ENCODE peak calls at places on chromosome 20, in ten cellular contexts. One of them, this sample, is unnamed.

GRCh38 chr20:46995561-46996142 is 101.0 kb downstream of the EYA2 start:
- DNase-seq in GM23248: no peak
- DNase-seq in lower lobe of right lung: no peak
- DNase-seq in trophoblast cell: no peak
- DNase-seq in Peyer's patch: no peak
- DNase-seq in IMR-90: no peak
- DNase-seq in GM23338: no peak
- DNase-seq in mesendoderm: peak; percentile 90
- DNase-seq in keratinocyte: no peak
- DNase-seq in naive thymus-derived CD4-positive, alpha-beta T cell: no peak
- DNase-seq in this sample: no peak

GRCh38 chr20:347640-348484 is 951 bp downstream of the NRSN2 start:
- DNase-seq in Peyer's patch: peak; percentile 88
- DNase-seq in IMR-90: peak; percentile 90
- DNase-seq in naive thymus-derived CD4-positive, alpha-beta T cell: peak; percentile 51
- DNase-seq in GM23248: peak; percentile 97
- DNase-seq in lower lobe of right lung: peak; percentile 90
- DNase-seq in GM23338: peak; percentile 99
- DNase-seq in keratinocyte: no peak
- DNase-seq in mesendoderm: peak; percentile 98
- DNase-seq in trophoblast cell: peak; percentile 73
- DNase-seq in this sample: peak; percentile 62

GRCh38 chr20:13349240-13349604 is 128.1 kb downstream of the ISM1 start:
- DNase-seq in trophoblast cell: no peak
- DNase-seq in GM23248: peak; percentile 44
- DNase-seq in keratinocyte: no peak
- DNase-seq in lower lobe of right lung: no peak
- DNase-seq in naive thymus-derived CD4-positive, alpha-beta T cell: no peak
- DNase-seq in GM23338: no peak
- DNase-seq in mesendoderm: no peak
- DNase-seq in IMR-90: peak; percentile 46
- DNase-seq in Peyer's patch: no peak
- DNase-seq in this sample: no peak

GRCh38 chr20:61217848-61218247 is 34.2 kb upstream of the CDH4 start:
- DNase-seq in IMR-90: no peak
- DNase-seq in trophoblast cell: no peak
- DNase-seq in lower lobe of right lung: no peak
- DNase-seq in mesendoderm: no peak
- DNase-seq in GM23248: no peak
- DNase-seq in Peyer's patch: no peak
- DNase-seq in keratinocyte: no peak
- DNase-seq in naive thymus-derived CD4-positive, alpha-beta T cell: no peak
- DNase-seq in GM23338: no peak
- DNase-seq in this sample: no peak

GRCh38 chr20:2122921-2123320 is 21.3 kb downstream of the STK35 start:
- DNase-seq in naive thymus-derived CD4-positive, alpha-beta T cell: no peak
- DNase-seq in IMR-90: peak; percentile 97
- DNase-seq in GM23338: no peak
- DNase-seq in Peyer's patch: peak; percentile 45
- DNase-seq in trophoblast cell: no peak
- DNase-seq in mesendoderm: no peak
- DNase-seq in lower lobe of right lung: no peak
- DNase-seq in keratinocyte: no peak
- DNase-seq in GM23248: peak; percentile 85
- DNase-seq in this sample: no peak

GRCh38 chr20:35991142-35991771 is 22.9 kb downstream of the CNBD2 start:
- DNase-seq in keratinocyte: no peak
- DNase-seq in GM23248: peak; percentile 68
- DNase-seq in trophoblast cell: peak; percentile 63
- DNase-seq in IMR-90: peak; percentile 34
- DNase-seq in naive thymus-derived CD4-positive, alpha-beta T cell: no peak
- DNase-seq in Peyer's patch: no peak
- DNase-seq in lower lobe of right lung: no peak
- DNase-seq in GM23338: peak; percentile 59
- DNase-seq in mesendoderm: no peak
- DNase-seq in this sample: peak; percentile 48

GRCh38 chr20:4721719-4722118 is at the start of gene PRND:
- DNase-seq in keratinocyte: no peak
- DNase-seq in Peyer's patch: no peak
- DNase-seq in IMR-90: no peak
- DNase-seq in lower lobe of right lung: no peak
- DNase-seq in GM23338: no peak
- DNase-seq in naive thymus-derived CD4-positive, alpha-beta T cell: no peak
- DNase-seq in GM23248: no peak
- DNase-seq in trophoblast cell: no peak
- DNase-seq in mesendoderm: peak; percentile 11
- DNase-seq in this sample: no peak

GRCh38 chr20:36862857-36863668 is 12.9 kb upstream of the TLDC2 start:
- DNase-seq in Peyer's patch: no peak
- DNase-seq in mesendoderm: no peak
- DNase-seq in IMR-90: no peak
- DNase-seq in lower lobe of right lung: no peak
- DNase-seq in trophoblast cell: peak; percentile 44
- DNase-seq in naive thymus-derived CD4-positive, alpha-beta T cell: no peak
- DNase-seq in GM23248: peak; percentile 62
- DNase-seq in GM23338: peak; percentile 43
- DNase-seq in keratinocyte: no peak
- DNase-seq in this sample: no peak

GRCh38 chr20:14960837-14961236 is 623.4 kb upstream of the FLRT3 start:
- DNase-seq in mesendoderm: no peak
- DNase-seq in naive thymus-derived CD4-positive, alpha-beta T cell: no peak
- DNase-seq in keratinocyte: no peak
- DNase-seq in trophoblast cell: no peak
- DNase-seq in IMR-90: no peak
- DNase-seq in lower lobe of right lung: no peak
- DNase-seq in Peyer's patch: no peak
- DNase-seq in GM23338: no peak
- DNase-seq in GM23248: no peak
- DNase-seq in this sample: no peak

GRCh38 chr20:53918949-53919361 is 151.4 kb downstream of the BCAS1 start:
- DNase-seq in keratinocyte: no peak
- DNase-seq in IMR-90: no peak
- DNase-seq in naive thymus-derived CD4-positive, alpha-beta T cell: no peak
- DNase-seq in Peyer's patch: peak; percentile 42
- DNase-seq in lower lobe of right lung: no peak
- DNase-seq in GM23248: no peak
- DNase-seq in GM23338: peak; percentile 96
- DNase-seq in mesendoderm: peak; percentile 98
- DNase-seq in trophoblast cell: no peak
- DNase-seq in this sample: no peak

DNA sequence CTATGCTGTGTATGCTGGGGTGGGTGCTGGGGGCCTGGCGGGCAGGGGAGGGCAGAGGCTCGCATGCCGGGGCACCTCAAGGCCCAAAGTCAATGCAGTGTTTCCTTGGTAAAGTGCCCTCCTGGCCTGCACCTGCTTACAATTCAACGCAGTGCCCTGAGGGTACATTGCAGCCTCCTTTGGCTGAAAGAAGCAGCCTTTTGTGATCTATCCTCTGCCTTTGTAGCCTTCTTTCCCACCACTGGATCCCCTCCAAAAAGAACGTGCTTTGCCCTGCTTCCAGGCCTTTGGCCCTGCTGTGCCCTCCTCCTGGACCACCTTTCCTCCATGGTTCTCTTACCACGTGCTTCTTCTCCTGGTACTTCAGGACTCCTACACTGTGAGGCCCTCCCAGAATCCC is 113.6 kb upstream of the PTPN1 start:
- DNase-seq in keratinocyte: no peak
- DNase-seq in IMR-90: no peak
- DNase-seq in GM23248: no peak
- DNase-seq in Peyer's patch: no peak
- DNase-seq in trophoblast cell: no peak
- DNase-seq in GM23338: no peak
- DNase-seq in naive thymus-derived CD4-positive, alpha-beta T cell: no peak
- DNase-seq in mesendoderm: no peak
- DNase-seq in lower lobe of right lung: no peak
- DNase-seq in this sample: no peak
- H3K27ac ChIP-seq in keratinocyte: no peak overlapping the region
- H3K27ac ChIP-seq in IMR-90: no peak overlapping the region
- H3K27ac ChIP-seq in GM23248: no peak overlapping the region
- H3K27ac ChIP-seq in Peyer's patch: no peak overlapping the region
- H3K27ac ChIP-seq in trophoblast cell: no peak overlapping the region
- H3K27ac ChIP-seq in GM23338: no peak overlapping the region
- H3K27ac ChIP-seq in naive thymus-derived CD4-positive, alpha-beta T cell: no peak overlapping the region
- H3K27ac ChIP-seq in mesendoderm: no peak overlapping the region
- H3K27ac ChIP-seq in lower lobe of right lung: peak overlapping the region; percentile 81
- H3K27ac ChIP-seq in this sample: no peak overlapping the region

DNA sequence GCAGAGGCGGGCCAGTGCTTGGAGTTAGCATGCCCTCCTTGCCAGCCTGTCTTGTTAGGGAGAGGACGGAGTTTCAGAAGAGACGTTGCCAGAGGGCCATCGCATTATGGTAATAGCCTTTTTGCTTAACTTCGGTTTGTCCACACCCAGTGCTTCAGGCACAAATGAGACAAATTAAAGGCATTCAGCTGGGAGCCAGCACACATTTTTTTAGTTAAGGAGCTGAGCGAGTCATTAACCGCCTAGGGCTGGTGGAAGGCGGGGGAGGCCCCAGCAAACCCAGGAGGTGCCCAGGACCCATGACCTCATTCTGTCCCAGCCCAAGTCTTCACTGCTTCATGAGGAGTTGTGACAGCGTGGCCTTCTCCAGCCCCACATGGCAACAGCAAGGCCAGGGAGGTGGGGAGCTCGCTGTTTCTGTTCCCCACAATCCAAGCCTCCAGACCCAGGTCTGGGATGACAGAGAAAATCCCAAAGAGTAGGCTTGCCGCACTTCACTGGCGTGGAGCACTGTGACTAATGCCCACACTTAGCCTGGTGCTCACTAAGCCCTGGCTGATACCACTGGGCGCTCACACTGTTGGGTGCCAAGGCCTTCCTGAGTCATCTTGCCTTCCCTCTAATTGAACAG is 237.1 kb downstream of the ANKRD60 start:
- DNase-seq in IMR-90: no peak
- DNase-seq in Peyer's patch: no peak
- DNase-seq in trophoblast cell: peak; percentile 98
- DNase-seq in naive thymus-derived CD4-positive, alpha-beta T cell: no peak
- DNase-seq in GM23338: no peak
- DNase-seq in GM23248: peak; percentile 97
- DNase-seq in lower lobe of right lung: no peak
- DNase-seq in keratinocyte: peak; percentile 80
- DNase-seq in mesendoderm: peak; percentile 63
- DNase-seq in this sample: no peak
- H3K4me3 ChIP-seq in IMR-90: no peak overlapping the region
- H3K4me3 ChIP-seq in Peyer's patch: no peak overlapping the region
- H3K4me3 ChIP-seq in trophoblast cell: no peak overlapping the region
- H3K4me3 ChIP-seq in naive thymus-derived CD4-positive, alpha-beta T cell: no peak overlapping the region
- H3K4me3 ChIP-seq in GM23338: no peak overlapping the region
- H3K4me3 ChIP-seq in GM23248: peak overlapping the region; percentile 29
- H3K4me3 ChIP-seq in lower lobe of right lung: no peak overlapping the region
- H3K4me3 ChIP-seq in keratinocyte: no peak overlapping the region
- H3K4me3 ChIP-seq in mesendoderm: no peak overlapping the region
- H3K4me3 ChIP-seq in this sample: no peak overlapping the region

GRCh38 chr20:23409800-23410199 is 11.5 kb downstream of the NAPB start:
- DNase-seq in IMR-90: no peak
- DNase-seq in GM23248: no peak
- DNase-seq in lower lobe of right lung: no peak
- DNase-seq in Peyer's patch: no peak
- DNase-seq in trophoblast cell: no peak
- DNase-seq in mesendoderm: no peak
- DNase-seq in GM23338: peak; percentile 11
- DNase-seq in keratinocyte: no peak
- DNase-seq in naive thymus-derived CD4-positive, alpha-beta T cell: no peak
- DNase-seq in this sample: no peak

GRCh38 chr20:23404196-23404595 is 17.1 kb downstream of the NAPB start:
- DNase-seq in GM23248: peak; percentile 81
- DNase-seq in keratinocyte: no peak
- DNase-seq in mesendoderm: no peak
- DNase-seq in IMR-90: peak; percentile 67
- DNase-seq in GM23338: no peak
- DNase-seq in trophoblast cell: peak; percentile 48
- DNase-seq in lower lobe of right lung: no peak
- DNase-seq in naive thymus-derived CD4-positive, alpha-beta T cell: no peak
- DNase-seq in Peyer's patch: no peak
- DNase-seq in this sample: peak; percentile 10

GRCh38 chr20:23406880-23407279 is 14.4 kb downstream of the NAPB start:
- DNase-seq in IMR-90: no peak
- DNase-seq in GM23338: no peak
- DNase-seq in lower lobe of right lung: no peak
- DNase-seq in Peyer's patch: no peak
- DNase-seq in keratinocyte: no peak
- DNase-seq in mesendoderm: no peak
- DNase-seq in trophoblast cell: no peak
- DNase-seq in naive thymus-derived CD4-positive, alpha-beta T cell: no peak
- DNase-seq in GM23248: no peak
- DNase-seq in this sample: no peak

GRCh38 chr20:23408957-23409356 is 12.3 kb downstream of the NAPB start:
- DNase-seq in GM23338: no peak
- DNase-seq in GM23248: no peak
- DNase-seq in naive thymus-derived CD4-positive, alpha-beta T cell: no peak
- DNase-seq in keratinocyte: no peak
- DNase-seq in mesendoderm: no peak
- DNase-seq in lower lobe of right lung: no peak
- DNase-seq in trophoblast cell: no peak
- DNase-seq in Peyer's patch: no peak
- DNase-seq in IMR-90: no peak
- DNase-seq in this sample: no peak

DNA sequence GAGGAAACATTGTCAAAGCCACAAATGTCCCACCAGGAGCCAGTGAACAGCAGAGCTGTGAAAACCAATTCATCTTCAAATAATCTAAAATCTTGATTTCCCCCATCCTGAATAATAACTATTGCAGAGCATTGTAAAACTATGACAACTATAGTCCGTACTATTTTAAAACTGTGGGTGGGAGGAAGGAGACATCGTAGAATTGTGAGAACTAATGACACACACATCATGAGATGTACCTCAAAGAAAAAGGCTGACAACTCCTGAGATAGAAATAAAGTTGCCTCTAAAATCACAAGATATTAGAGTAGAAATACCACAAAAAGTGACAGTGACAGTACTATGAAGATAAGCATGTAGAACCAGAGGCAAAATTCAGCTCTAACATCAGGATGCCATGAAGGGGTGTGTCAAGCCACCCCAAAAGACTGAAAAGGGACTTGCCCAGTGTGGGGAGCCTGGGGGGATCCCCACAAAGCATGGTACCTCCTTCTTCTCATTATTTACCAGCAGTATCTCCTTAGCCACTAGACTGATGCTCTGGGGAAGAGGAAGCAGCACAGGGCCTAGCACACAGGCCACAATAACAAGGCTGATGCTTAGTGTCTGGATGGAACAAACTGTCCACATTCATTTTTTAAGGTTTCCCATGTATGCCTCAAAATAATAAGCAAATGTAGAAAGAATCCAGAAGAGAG is 13.4 kb downstream of the NAPB start:
- DNase-seq in GM23338: no peak
- DNase-seq in keratinocyte: no peak
- DNase-seq in IMR-90: no peak
- DNase-seq in mesendoderm: no peak
- DNase-seq in naive thymus-derived CD4-positive, alpha-beta T cell: peak; percentile 12
- DNase-seq in GM23248: no peak
- DNase-seq in lower lobe of right lung: no peak
- DNase-seq in Peyer's patch: no peak
- DNase-seq in trophoblast cell: no peak
- DNase-seq in this sample: no peak
- H3K4me1 ChIP-seq in GM23338: peaks cover 17% of the 10 kb centered on the region
- H3K4me1 ChIP-seq in keratinocyte: peaks cover 10% of the 10 kb centered on the region
- H3K4me1 ChIP-seq in IMR-90: peaks cover 15% of the 10 kb centered on the region
- H3K4me1 ChIP-seq in mesendoderm: no peaks in the 10 kb centered on the region
- H3K4me1 ChIP-seq in naive thymus-derived CD4-positive, alpha-beta T cell: no peaks in the 10 kb centered on the region
- H3K4me1 ChIP-seq in GM23248: peaks cover 28% of the 10 kb centered on the region
- H3K4me1 ChIP-seq in lower lobe of right lung: peaks cover 21% of the 10 kb centered on the region
- H3K4me1 ChIP-seq in Peyer's patch: no peaks in the 10 kb centered on the region
- H3K4me1 ChIP-seq in trophoblast cell: no peaks in the 10 kb centered on the region
- H3K4me1 ChIP-seq in this sample: no peaks in the 10 kb centered on the region

GRCh38 chr20:16477632-16478031 is 95.6 kb downstream of the KIF16B start:
- DNase-seq in Peyer's patch: no peak
- DNase-seq in IMR-90: peak; percentile 30
- DNase-seq in lower lobe of right lung: no peak
- DNase-seq in keratinocyte: no peak
- DNase-seq in mesendoderm: no peak
- DNase-seq in trophoblast cell: peak; percentile 39
- DNase-seq in naive thymus-derived CD4-positive, alpha-beta T cell: no peak
- DNase-seq in GM23248: no peak
- DNase-seq in GM23338: no peak
- DNase-seq in this sample: peak; percentile 75
- H3K27ac ChIP-seq in Peyer's patch: no peak overlapping the region
- H3K27ac ChIP-seq in IMR-90: peak overlapping the region; percentile 87
- H3K27ac ChIP-seq in lower lobe of right lung: no peak overlapping the region
- H3K27ac ChIP-seq in keratinocyte: no peak overlapping the region
- H3K27ac ChIP-seq in mesendoderm: no peak overlapping the region
- H3K27ac ChIP-seq in trophoblast cell: no peak overlapping the region
- H3K27ac ChIP-seq in naive thymus-derived CD4-positive, alpha-beta T cell: no peak overlapping the region
- H3K27ac ChIP-seq in GM23248: no peak overlapping the region
- H3K27ac ChIP-seq in GM23338: no peak overlapping the region
- H3K27ac ChIP-seq in this sample: peak overlapping the region; percentile 15

This sample was measured in small intestine.